ENCODE peak calls at places on chromosomes 11 and 22, in five cellular contexts. One of them, this sample, is unnamed. For H3K79me2, the result is how much of the 10 kb centered on the place peaks cover.

GRCh38 chr11:114166897-114167323 is 107.4 kb downstream of the ZBTB16 start:
- DNase-seq in neural progenitor cell: no peak
- DNase-seq in mammary epithelial cell: peak
- DNase-seq in OCI-LY7: peak
- DNase-seq in GM23338: no peak
- DNase-seq in this sample: no peak

GRCh38 chr11:58059011-58059358 is 28.2 kb downstream of the OR6Q1 start:
- DNase-seq in GM23338: peak
- DNase-seq in mammary epithelial cell: peak
- DNase-seq in neural progenitor cell: peak
- DNase-seq in OCI-LY7: no peak
- DNase-seq in this sample: no peak

GRCh38 chr11:70548976-70549375 is 150.6 kb downstream of the CTTN start:
- DNase-seq in mammary epithelial cell: no peak
- DNase-seq in neural progenitor cell: no peak
- DNase-seq in OCI-LY7: no peak
- DNase-seq in GM23338: peak
- DNase-seq in this sample: no peak

GRCh38 chr11:34650528-34650927 is 29.6 kb downstream of the EHF start:
- DNase-seq in GM23338: no peak
- DNase-seq in mammary epithelial cell: peak
- DNase-seq in neural progenitor cell: no peak
- DNase-seq in OCI-LY7: no peak
- DNase-seq in this sample: no peak

GRCh38 chr11:6633422-6634408 is 14.5 kb upstream of the TPP1 start:
- DNase-seq in GM23338: no peak
- DNase-seq in OCI-LY7: no peak
- DNase-seq in mammary epithelial cell: no peak
- DNase-seq in neural progenitor cell: no peak
- DNase-seq in this sample: no peak

GRCh38 chr11:93963072-93963471 is 58.1 kb upstream of the HEPHL1 start:
- DNase-seq in neural progenitor cell: no peak
- DNase-seq in mammary epithelial cell: no peak
- DNase-seq in GM23338: no peak
- DNase-seq in OCI-LY7: no peak
- DNase-seq in this sample: no peak

GRCh38 chr11:14537134-14537599 is 17.0 kb upstream of the PSMA1 start:
- DNase-seq in neural progenitor cell: peak
- DNase-seq in mammary epithelial cell: peak
- DNase-seq in OCI-LY7: peak
- DNase-seq in GM23338: peak
- DNase-seq in this sample: no peak

GRCh38 chr11:62976109-62976508 is 8.7 kb downstream of the SLC22A6 start:
- DNase-seq in neural progenitor cell: no peak
- DNase-seq in OCI-LY7: peak
- DNase-seq in GM23338: peak
- DNase-seq in mammary epithelial cell: no peak
- DNase-seq in this sample: no peak

DNA sequence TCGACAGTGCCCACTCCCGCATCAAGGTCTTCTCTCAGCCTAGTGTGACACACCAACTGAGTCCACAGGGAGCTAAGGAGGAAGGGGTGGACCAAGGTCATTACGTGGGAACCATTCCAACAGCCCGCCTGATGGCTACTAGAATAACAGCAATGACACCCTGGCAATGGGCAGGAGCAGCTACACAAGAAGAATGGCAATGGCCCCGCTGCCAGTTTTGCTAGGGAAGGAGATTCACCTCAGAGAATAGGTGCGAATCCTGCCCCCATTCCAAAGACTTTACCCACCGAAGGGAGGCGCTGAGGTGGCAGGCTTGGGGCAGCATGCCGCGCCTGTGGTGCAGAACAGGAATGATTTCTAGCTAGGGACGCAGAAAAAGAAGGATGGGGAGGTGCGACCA is 9.1 kb downstream of the WT1 start:
- DNase-seq in neural progenitor cell: peak
- DNase-seq in OCI-LY7: no peak
- DNase-seq in GM23338: peak
- DNase-seq in mammary epithelial cell: no peak
- DNase-seq in this sample: peak
- H3K79me2 ChIP-seq in neural progenitor cell: under half
- H3K79me2 ChIP-seq in OCI-LY7: under half
- H3K79me2 ChIP-seq in GM23338: under half
- H3K79me2 ChIP-seq in mammary epithelial cell: under half
- H3K79me2 ChIP-seq in this sample: under half

GRCh38 chr11:72971211-72971610 is 157.0 kb downstream of the ATG16L2 start:
- DNase-seq in OCI-LY7: no peak
- DNase-seq in neural progenitor cell: no peak
- DNase-seq in mammary epithelial cell: no peak
- DNase-seq in GM23338: no peak
- DNase-seq in this sample: no peak
- H3K79me2 ChIP-seq in OCI-LY7: under half
- H3K79me2 ChIP-seq in neural progenitor cell: under half
- H3K79me2 ChIP-seq in mammary epithelial cell: under half
- H3K79me2 ChIP-seq in GM23338: under half
- H3K79me2 ChIP-seq in this sample: under half

DNA sequence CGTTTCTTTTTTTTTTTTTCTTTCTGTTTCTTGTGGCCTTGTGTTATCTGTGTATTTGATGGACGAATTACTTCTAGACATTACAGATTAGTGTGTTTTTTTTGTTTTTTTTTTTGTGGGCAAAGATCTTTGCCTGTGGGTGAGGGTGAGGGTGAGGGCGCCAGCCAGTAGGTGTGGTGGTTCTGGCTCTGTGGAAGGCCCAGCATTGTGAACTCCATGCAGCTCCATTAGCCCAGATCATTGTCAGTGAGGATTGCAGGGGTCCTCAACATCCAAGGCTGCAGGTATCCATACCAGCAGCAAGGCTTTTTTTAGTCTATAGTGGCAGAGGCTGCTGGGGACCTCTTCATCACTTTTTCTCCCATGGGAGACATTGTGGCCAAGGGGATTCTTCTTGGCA is 13.7 kb downstream of the BIRC2 start:
- DNase-seq in OCI-LY7: no peak
- DNase-seq in GM23338: no peak
- DNase-seq in neural progenitor cell: no peak
- DNase-seq in mammary epithelial cell: no peak
- DNase-seq in this sample: no peak
- H3K79me2 ChIP-seq in OCI-LY7: under half
- H3K79me2 ChIP-seq in GM23338: under half
- H3K79me2 ChIP-seq in neural progenitor cell: under half
- H3K79me2 ChIP-seq in mammary epithelial cell: half or more
- H3K79me2 ChIP-seq in this sample: under half

DNA sequence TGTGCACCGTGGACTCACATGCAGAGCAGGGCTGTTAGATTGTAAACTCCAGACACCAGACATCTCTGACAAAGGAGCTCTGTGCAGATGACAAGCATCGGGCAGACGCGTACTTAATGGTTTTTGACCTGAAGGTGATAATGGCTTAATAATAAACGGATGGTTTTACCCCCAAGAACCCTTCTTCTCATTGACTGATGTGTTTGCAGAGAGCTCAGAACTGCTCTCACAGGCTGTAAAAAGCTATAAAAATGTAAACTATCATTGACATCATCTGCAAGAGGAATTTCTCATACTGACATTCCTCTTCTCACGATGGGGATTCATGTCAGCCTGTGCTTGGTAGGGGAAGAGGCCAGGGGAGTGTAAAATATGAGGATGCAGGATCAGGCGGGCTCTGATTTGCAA is 8.6 kb upstream of the ARHGAP8 start:
- DNase-seq in mammary epithelial cell: no peak
- DNase-seq in neural progenitor cell: no peak
- DNase-seq in OCI-LY7: no peak
- DNase-seq in GM23338: no peak
- DNase-seq in this sample: no peak
- H3K79me2 ChIP-seq in mammary epithelial cell: under half
- H3K79me2 ChIP-seq in neural progenitor cell: under half
- H3K79me2 ChIP-seq in OCI-LY7: under half
- H3K79me2 ChIP-seq in GM23338: under half
- H3K79me2 ChIP-seq in this sample: under half

GRCh38 chr11:121656333-121657090 is 203.7 kb upstream of the SORL1-AS1 start:
- DNase-seq in neural progenitor cell: peak
- DNase-seq in GM23338: peak
- DNase-seq in mammary epithelial cell: no peak
- DNase-seq in OCI-LY7: no peak
- DNase-seq in this sample: no peak

GRCh38 chr11:121654506-121655480 is 202.0 kb upstream of the SORL1-AS1 start:
- DNase-seq in neural progenitor cell: no peak
- DNase-seq in mammary epithelial cell: no peak
- DNase-seq in OCI-LY7: no peak
- DNase-seq in GM23338: no peak
- DNase-seq in this sample: no peak

GRCh38 chr11:121659811-121660210 is 207.0 kb upstream of the SORL1-AS1 start:
- DNase-seq in OCI-LY7: no peak
- DNase-seq in mammary epithelial cell: no peak
- DNase-seq in GM23338: no peak
- DNase-seq in neural progenitor cell: no peak
- DNase-seq in this sample: no peak

GRCh38 chr11:121655481-121656332 is 202.9 kb upstream of the SORL1-AS1 start:
- DNase-seq in GM23338: peak
- DNase-seq in OCI-LY7: peak
- DNase-seq in neural progenitor cell: peak
- DNase-seq in mammary epithelial cell: peak
- DNase-seq in this sample: peak

GRCh38 chr11:121657191-121657590 is 204.4 kb upstream of the SORL1-AS1 start:
- DNase-seq in neural progenitor cell: no peak
- DNase-seq in GM23338: no peak
- DNase-seq in mammary epithelial cell: no peak
- DNase-seq in OCI-LY7: no peak
- DNase-seq in this sample: no peak
- H3K79me2 ChIP-seq in neural progenitor cell: under half
- H3K79me2 ChIP-seq in GM23338: under half
- H3K79me2 ChIP-seq in mammary epithelial cell: under half
- H3K79me2 ChIP-seq in OCI-LY7: under half
- H3K79me2 ChIP-seq in this sample: under half

DNA sequence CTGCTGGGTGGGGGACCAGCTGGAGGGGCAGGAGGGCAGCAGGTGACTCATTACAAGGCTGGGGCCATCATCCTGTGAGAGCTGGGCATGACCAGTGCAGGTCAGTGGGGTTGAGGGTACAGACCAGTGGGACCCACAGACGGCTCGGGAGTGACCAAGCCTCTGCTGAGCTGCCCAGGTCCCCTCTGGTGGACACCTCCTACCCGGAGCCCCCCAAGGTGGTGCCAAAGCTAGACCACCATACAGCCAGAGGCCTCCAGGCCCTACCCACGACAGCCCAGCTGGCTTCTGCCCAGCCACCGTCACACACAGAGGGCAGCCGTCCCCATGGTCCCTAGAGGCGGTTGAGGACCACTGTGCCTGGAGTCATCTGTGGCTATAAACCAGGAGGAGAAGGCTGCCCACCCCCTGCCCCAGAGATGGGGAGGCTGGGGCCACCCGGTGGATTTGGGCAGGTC is 695 bp downstream of the MYEOV start:
- DNase-seq in GM23338: no peak
- DNase-seq in mammary epithelial cell: no peak
- DNase-seq in neural progenitor cell: no peak
- DNase-seq in OCI-LY7: no peak
- DNase-seq in this sample: no peak
- H3K79me2 ChIP-seq in GM23338: under half
- H3K79me2 ChIP-seq in mammary epithelial cell: under half
- H3K79me2 ChIP-seq in neural progenitor cell: under half
- H3K79me2 ChIP-seq in OCI-LY7: under half
- H3K79me2 ChIP-seq in this sample: under half

GRCh38 chr22:30228509-30229359 is 17.8 kb downstream of the LIF start:
- DNase-seq in neural progenitor cell: no peak
- DNase-seq in GM23338: no peak
- DNase-seq in mammary epithelial cell: peak
- DNase-seq in OCI-LY7: no peak
- DNase-seq in this sample: no peak
- H3K79me2 ChIP-seq in neural progenitor cell: under half
- H3K79me2 ChIP-seq in GM23338: under half
- H3K79me2 ChIP-seq in mammary epithelial cell: under half
- H3K79me2 ChIP-seq in OCI-LY7: under half
- H3K79me2 ChIP-seq in this sample: under half

GRCh38 chr22:40240160-40240559 is 62.4 kb downstream of the TNRC6B start:
- DNase-seq in neural progenitor cell: peak
- DNase-seq in OCI-LY7: no peak
- DNase-seq in mammary epithelial cell: no peak
- DNase-seq in GM23338: no peak
- DNase-seq in this sample: no peak

GRCh38 chr22:40241200-40241763 is 63.6 kb downstream of the TNRC6B start:
- DNase-seq in OCI-LY7: no peak
- DNase-seq in neural progenitor cell: no peak
- DNase-seq in mammary epithelial cell: no peak
- DNase-seq in GM23338: no peak
- DNase-seq in this sample: no peak

GRCh38 chr22:40244586-40244985 is 66.9 kb downstream of the TNRC6B start:
- DNase-seq in mammary epithelial cell: no peak
- DNase-seq in GM23338: no peak
- DNase-seq in neural progenitor cell: no peak
- DNase-seq in OCI-LY7: no peak
- DNase-seq in this sample: no peak

GRCh38 chr22:40240671-40241070 is 62.9 kb downstream of the TNRC6B start:
- DNase-seq in neural progenitor cell: no peak
- DNase-seq in OCI-LY7: no peak
- DNase-seq in mammary epithelial cell: peak
- DNase-seq in GM23338: no peak
- DNase-seq in this sample: no peak

DNA sequence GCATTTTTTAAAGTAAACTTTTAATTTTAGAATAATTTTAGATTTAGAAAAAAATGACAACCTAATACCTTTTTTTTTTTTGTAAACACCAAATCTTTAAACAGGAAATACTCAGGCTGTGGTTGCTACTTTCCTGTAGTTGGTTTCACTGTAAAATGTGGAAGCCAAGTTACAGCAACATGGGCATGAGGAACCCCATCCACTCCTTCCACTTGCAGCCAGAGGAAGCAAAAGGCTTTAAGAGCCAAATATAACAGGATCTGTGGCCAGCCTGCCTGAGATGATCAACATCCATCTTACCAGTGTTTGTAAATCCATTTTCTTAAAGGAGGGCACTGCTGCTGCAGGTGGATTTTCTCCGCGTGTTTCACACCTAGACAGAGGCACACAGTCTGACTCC is 66.2 kb downstream of the TNRC6B start:
- DNase-seq in mammary epithelial cell: no peak
- DNase-seq in OCI-LY7: no peak
- DNase-seq in GM23338: no peak
- DNase-seq in neural progenitor cell: no peak
- DNase-seq in this sample: no peak
- H3K79me2 ChIP-seq in mammary epithelial cell: half or more
- H3K79me2 ChIP-seq in OCI-LY7: under half
- H3K79me2 ChIP-seq in GM23338: half or more
- H3K79me2 ChIP-seq in neural progenitor cell: half or more
- H3K79me2 ChIP-seq in this sample: half or more

DNA sequence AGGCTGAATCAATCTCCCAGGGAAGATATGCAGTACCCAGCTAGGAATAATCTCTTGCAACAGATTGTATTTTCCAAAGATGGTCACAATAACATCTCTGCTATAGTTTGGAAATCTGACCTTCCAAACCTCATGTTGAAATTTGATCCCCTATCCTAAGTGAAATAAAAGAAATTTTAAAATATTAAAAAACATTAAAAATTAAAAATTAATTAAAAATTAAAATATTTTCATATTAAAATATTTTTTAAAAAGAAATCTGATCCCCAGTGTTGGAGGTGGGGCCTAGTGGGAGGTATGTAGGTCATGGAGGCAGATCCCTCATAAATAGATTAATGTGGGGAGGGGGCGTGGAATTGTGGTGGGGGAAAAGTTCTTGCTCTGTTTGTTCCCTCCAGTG is 79.7 kb downstream of the FAM168A start:
- DNase-seq in GM23338: no peak
- DNase-seq in neural progenitor cell: no peak
- DNase-seq in OCI-LY7: no peak
- DNase-seq in mammary epithelial cell: no peak
- DNase-seq in this sample: no peak
- H3K79me2 ChIP-seq in GM23338: under half
- H3K79me2 ChIP-seq in neural progenitor cell: under half
- H3K79me2 ChIP-seq in OCI-LY7: under half
- H3K79me2 ChIP-seq in mammary epithelial cell: under half
- H3K79me2 ChIP-seq in this sample: under half

GRCh38 chr22:44442856-44443595 is 55.0 kb downstream of the RTL6 start:
- DNase-seq in neural progenitor cell: no peak
- DNase-seq in mammary epithelial cell: no peak
- DNase-seq in GM23338: no peak
- DNase-seq in OCI-LY7: no peak
- DNase-seq in this sample: no peak
- H3K79me2 ChIP-seq in neural progenitor cell: under half
- H3K79me2 ChIP-seq in mammary epithelial cell: under half
- H3K79me2 ChIP-seq in GM23338: under half
- H3K79me2 ChIP-seq in OCI-LY7: under half
- H3K79me2 ChIP-seq in this sample: under half

This sample was measured in H1.